ENCODE peak calls at places on chromosomes 13 and 19, in nine cellular contexts. N is heart left ventricle; B is psoas muscle; T is heart right ventricle; Y is HCT116; R is gastrocnemius medialis; P is A549; K is CD8-positive, alpha-beta T cell; E is foreskin keratinocyte. G is an unnamed sample.
A peak's percentile ranks its signal among the peaks of the same experiment; 100 is the strongest.

GRCh38 chr19:1470864-1471513 is 8.0 kb downstream of the C19orf25 start:
- ATAC-seq in K (peak; percentile 24), Y (peak; percentile 52), N (no peak), B (no peak), P (no peak), E (peak; percentile 18), R (no peak), T (no peak), G (no peak)

GRCh38 chr13:98324105-98324504 is 147.0 kb upstream of the RNF113B start:
- ATAC-seq in N (no peak), T (no peak), K (no peak), E (no peak), P (no peak), R (no peak), Y (no peak), B (no peak), G (peak; percentile 39)

GRCh38 chr13:42553098-42554046 is 20.6 kb upstream of the TNFSF11 start:
- ATAC-seq in B (no peak), T (no peak), P (no peak), E (no peak), R (no peak), N (no peak), K (no peak), Y (no peak), G (no peak)

GRCh38 chr13:59354665-59355064 is 809.1 kb downstream of the DIAPH3 start:
- ATAC-seq in Y (no peak), B (no peak), P (no peak), N (no peak), K (no peak), R (no peak), T (no peak), E (no peak), G (no peak)

GRCh38 chr19:10339380-10339960 is at the start of gene ICAM3:
- ATAC-seq in Y (no peak), T (no peak), R (no peak), P (no peak), E (no peak), N (no peak), K (peak; percentile 90), B (no peak), G (no peak)

GRCh38 chr13:111622051-111622531 is 301.6 kb downstream of the TEX29 start:
- ATAC-seq in R (no peak), Y (no peak), T (no peak), E (no peak), B (no peak), N (no peak), K (no peak), P (no peak), G (no peak)

GRCh38 chr13:33536639-33537425 is 251.3 kb upstream of the STARD13 start:
- ATAC-seq in T (no peak), P (no peak), E (no peak), K (no peak), R (no peak), Y (no peak), N (no peak), B (no peak), G (no peak)

GRCh38 chr19:44820648-44821609 is 12.0 kb downstream of the BCAM start:
- ATAC-seq in P (no peak), T (peak; percentile 89), N (peak; percentile 77), R (peak; percentile 49), K (no peak), Y (no peak), B (peak; percentile 17), E (no peak), G (peak; percentile 82)

GRCh38 chr13:40271931-40272775 is 394.3 kb downstream of the FOXO1 start:
- ATAC-seq in K (no peak), E (peak; percentile 82), T (peak; percentile 69), B (peak; percentile 57), P (peak; percentile 62), Y (peak; percentile 57), R (peak; percentile 56), N (peak; percentile 40), G (peak; percentile 85)

GRCh38 chr13:51999525-51999924 is 11.7 kb downstream of the ATP7B start:
- ATAC-seq in K (no peak), T (peak; percentile 87), Y (no peak), E (peak; percentile 35), N (peak; percentile 72), B (peak; percentile 70), P (no peak), R (peak; percentile 71), G (peak; percentile 46)

GRCh38 chr13:51995677-51996551 is 15.3 kb downstream of the ATP7B start:
- ATAC-seq in T (peak; percentile 74), B (peak; percentile 54), Y (peak; percentile 36), N (peak; percentile 82), R (peak; percentile 32), P (no peak), E (peak; percentile 39), K (no peak), G (peak; percentile 61)

GRCh38 chr13:51998723-51999471 is 12.4 kb downstream of the ATP7B start:
- ATAC-seq in E (no peak), K (no peak), P (no peak), R (peak; percentile 28), B (no peak), Y (no peak), T (no peak), N (no peak), G (no peak)

GRCh38 chr13:51997641-51998330 is 13.5 kb downstream of the ATP7B start:
- ATAC-seq in R (no peak), B (no peak), T (no peak), N (no peak), P (no peak), E (no peak), K (no peak), Y (no peak), G (no peak)

DNA sequence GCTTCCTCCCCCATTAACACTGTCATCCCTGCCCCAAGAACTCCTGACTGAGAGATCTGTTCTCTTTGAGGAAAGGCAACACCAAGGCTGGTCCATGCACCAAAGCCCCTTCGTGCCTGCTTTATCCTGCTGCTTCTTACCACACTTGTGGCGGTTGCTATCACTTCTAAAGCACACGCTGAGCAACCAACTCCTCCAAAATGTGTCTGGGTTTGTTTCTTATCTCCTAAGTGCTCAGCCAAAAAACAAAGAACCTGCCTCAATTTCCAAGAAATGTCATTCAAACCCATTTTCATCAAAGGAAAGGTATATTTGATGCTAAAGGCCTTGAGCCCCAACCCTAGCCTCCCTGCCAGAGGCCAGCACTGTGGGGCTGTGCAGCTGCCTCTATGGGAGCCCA is 14.6 kb downstream of the ATP7B start:
- ATAC-seq in N (no peak), Y (no peak), R (no peak), E (no peak), T (no peak), K (no peak), P (no peak), B (no peak), G (no peak)
- H3K4me1 ChIP-seq in N (peaks cover 40% of the 10 kb centered on the region), Y (no peaks in the 10 kb centered on the region), R (peaks cover 40% of the 10 kb centered on the region), E (no peaks in the 10 kb centered on the region), T (peaks cover 34% of the 10 kb centered on the region), K (no peaks in the 10 kb centered on the region), P (no peaks in the 10 kb centered on the region), B (peaks cover 28% of the 10 kb centered on the region), G (peaks cover 16% of the 10 kb centered on the region)

GRCh38 chr19:19674315-19674714 is 5.7 kb downstream of the ZNF101 start:
- ATAC-seq in T (no peak), K (no peak), N (no peak), E (no peak), Y (no peak), P (no peak), B (no peak), R (no peak), G (no peak)

GRCh38 chr19:19677579-19677978 is 8.9 kb downstream of the ZNF101 start:
- ATAC-seq in T (no peak), B (no peak), K (no peak), P (no peak), N (no peak), R (no peak), Y (no peak), E (no peak), G (no peak)

DNA sequence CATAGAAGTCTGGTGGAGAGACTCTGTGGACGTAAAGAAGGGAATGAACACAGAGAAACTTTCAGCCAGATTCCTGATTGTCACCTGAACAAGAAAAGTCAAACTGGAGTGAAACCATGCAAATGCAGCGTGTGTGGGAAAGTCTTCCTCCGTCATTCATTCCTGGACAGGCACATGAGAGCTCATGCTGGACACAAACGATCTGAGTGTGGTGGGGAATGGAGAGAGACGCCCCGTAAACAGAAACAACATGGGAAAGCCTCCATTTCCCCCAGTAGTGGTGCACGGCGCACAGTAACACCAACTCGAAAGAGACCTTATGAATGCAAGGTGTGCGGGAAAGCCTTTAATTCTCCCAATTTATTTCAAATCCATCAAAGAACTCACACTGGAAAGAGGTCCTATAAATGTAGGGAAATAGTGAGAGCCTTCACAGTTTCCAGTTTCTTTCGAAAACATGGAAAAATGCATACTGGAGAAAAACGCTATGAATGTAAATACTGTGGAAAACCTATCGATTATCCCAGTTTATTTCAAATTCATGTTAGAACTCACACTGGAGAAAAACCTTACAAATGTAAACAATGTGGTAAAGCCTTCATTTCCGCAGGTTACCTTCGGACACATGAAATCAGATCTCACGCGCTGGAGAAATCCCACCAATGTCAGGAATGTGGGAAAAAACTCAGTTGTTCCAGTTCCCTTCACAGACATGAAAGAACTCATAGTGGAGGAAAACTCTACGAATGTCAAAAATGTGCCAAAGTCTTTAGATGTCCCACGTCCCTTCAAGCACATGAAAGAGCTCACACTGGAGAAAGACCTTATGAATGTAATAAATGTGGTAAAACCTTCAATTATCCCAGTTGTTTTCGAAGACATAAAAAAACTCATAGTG is 10.8 kb downstream of the ZNF101 start:
- ATAC-seq in R (no peak), B (no peak), K (no peak), Y (no peak), T (no peak), E (no peak), P (no peak), N (no peak), G (no peak)
- TF ChIP-seq CTCF in R (no peak), B (no peak), K (no peak), Y (no peak), T (no peak), E (no peak), P (no peak), N (no peak), G (no peak)

DNA sequence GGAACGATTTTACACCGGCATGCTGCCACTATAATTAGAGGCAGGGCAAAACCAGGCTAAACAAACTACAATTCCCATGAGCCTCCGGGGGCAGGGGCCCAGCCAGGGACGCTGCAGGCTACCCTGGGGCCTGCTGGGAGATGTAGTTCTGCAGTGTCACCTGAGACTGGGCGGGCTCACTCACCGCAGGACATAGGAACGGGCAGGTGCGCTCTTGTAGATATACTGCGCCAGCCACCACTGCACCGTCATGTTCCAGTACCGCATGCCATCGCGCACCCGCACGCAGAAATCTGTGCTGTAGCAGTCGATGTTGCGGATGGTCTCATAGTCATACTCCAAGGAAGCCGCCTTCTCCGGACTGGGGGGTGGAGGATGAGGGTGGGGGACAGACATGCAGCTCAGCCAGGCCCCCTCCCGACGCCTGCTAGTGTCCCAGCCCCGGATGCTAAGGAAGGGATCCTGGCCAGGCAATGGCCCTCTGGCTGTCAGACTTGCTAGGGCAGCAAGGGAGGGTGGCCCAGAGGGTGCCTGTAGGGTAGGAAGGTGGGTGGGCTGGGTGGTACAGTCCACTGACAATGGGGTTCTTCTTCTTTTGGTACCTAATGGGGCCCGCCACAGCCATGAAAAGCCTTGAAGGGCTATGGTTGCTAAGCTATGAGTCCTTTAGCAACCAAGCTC is 5.8 kb upstream of the TMC4 start:
- ATAC-seq in T (peak; percentile 77), R (no peak), N (peak; percentile 66), B (peak; percentile 90), E (peak; percentile 83), P (peak; percentile 67), K (peak; percentile 100), Y (peak; percentile 79), G (peak; percentile 67)
- H3K27ac ChIP-seq in T (no peak overlapping the region), R (no peak overlapping the region), N (no peak overlapping the region), B (no peak overlapping the region), E (no peak overlapping the region), P (no peak overlapping the region), K (no peak overlapping the region), Y (no peak overlapping the region), G (no peak overlapping the region)

GRCh38 chr19:46618670-46619231 is 6.1 kb downstream of the PTGIR start:
- ATAC-seq in E (no peak), T (peak; percentile 43), P (no peak), N (peak; percentile 29), R (peak; percentile 81), Y (no peak), K (peak; percentile 24), B (peak; percentile 50), G (peak; percentile 31)
- H3K4me1 ChIP-seq in E (no peaks in the 10 kb centered on the region), T (peaks cover 76% of the 10 kb centered on the region), P (peaks cover 8% of the 10 kb centered on the region), N (peaks cover 62% of the 10 kb centered on the region), R (peaks cover 34% of the 10 kb centered on the region), Y (peaks cover 26% of the 10 kb centered on the region), K (peaks cover 76% of the 10 kb centered on the region), B (peaks cover 17% of the 10 kb centered on the region), G (peaks cover 45% of the 10 kb centered on the region)